ENCODE peak calls at places on chromosomes 5 and 9, in ten cellular contexts. B is uterus; G is right atrium auricular region; O is tibial artery; Q is psoas muscle; H is pancreas; L is adrenal gland; D is H9; J is GM23338; V is CD4-positive, alpha-beta T cell. F is an unnamed sample.

GRCh38 chr5:94731471-94731870 is 113.0 kb downstream of the SLF1 start:
- DNase-seq in L (no peak), O (no peak), B (no peak), J (no peak), H (no peak), Q (no peak), G (no peak), V (no peak), D (no peak), F (no peak)

GRCh38 chr5:171207256-171207866 is 101.7 kb upstream of the TLX3 start:
- DNase-seq in G (no peak), D (no peak), H (peak; percentile 9), V (no peak), Q (no peak), L (no peak), J (peak; percentile 80), B (no peak), O (no peak), F (no peak)

GRCh38 chr9:121529237-121529987 is 29.8 kb upstream of the GGTA1 start:
- DNase-seq in Q (peak; percentile 95), V (no peak), D (no peak), O (peak; percentile 97), B (peak; percentile 91), H (peak; percentile 71), G (peak; percentile 97), L (peak; percentile 97), J (no peak), F (peak; percentile 92)

GRCh38 chr5:373710-374602 is 52.4 kb downstream of the AHRR start:
- DNase-seq in V (no peak), B (peak; percentile 5), L (peak; percentile 33), Q (peak; percentile 44), H (peak; percentile 2), O (peak; percentile 63), D (peak; percentile 32), J (peak; percentile 52), G (peak; percentile 46), F (peak; percentile 59)

GRCh38 chr9:77827104-77827784 is 179.1 kb upstream of the GNA14 start:
- DNase-seq in H (no peak), J (no peak), Q (no peak), G (no peak), D (no peak), B (no peak), L (no peak), O (no peak), V (no peak), F (no peak)

GRCh38 chr9:130036099-130036498 is 6.9 kb downstream of the FNBP1 start:
- DNase-seq in O (no peak), B (no peak), H (no peak), J (no peak), Q (no peak), L (no peak), G (no peak), D (no peak), V (no peak), F (no peak)

GRCh38 chr5:3124410-3124809 is 372.9 kb upstream of the IRX2 start:
- DNase-seq in L (no peak), B (no peak), V (no peak), Q (no peak), J (no peak), H (no peak), O (no peak), G (peak; percentile 9), D (no peak), F (no peak)

GRCh38 chr9:19637084-19637483 is 151.8 kb downstream of the SLC24A2 start:
- DNase-seq in H (no peak), J (no peak), B (no peak), Q (no peak), O (no peak), G (no peak), V (no peak), L (no peak), D (no peak), F (no peak)

GRCh38 chr5:7916171-7916804 is 47.3 kb downstream of the MTRR start:
- DNase-seq in O (no peak), Q (no peak), V (no peak), H (no peak), D (no peak), L (no peak), B (no peak), J (no peak), G (no peak), F (no peak)

GRCh38 chr5:55226027-55226933 is 835 bp downstream of the MCIDAS start:
- DNase-seq in B (no peak), G (no peak), H (peak; percentile 70), L (no peak), D (peak; percentile 87), Q (no peak), V (peak; percentile 12), O (no peak), J (peak; percentile 91), F (no peak)

GRCh38 chr5:53479656-53480473 is 564 bp upstream of the FST start:
- DNase-seq in D (peak; percentile 57), G (no peak), Q (peak; percentile 66), J (peak; percentile 67), L (peak; percentile 39), B (peak; percentile 56), O (peak; percentile 80), V (no peak), H (peak; percentile 22), F (no peak)

GRCh38 chr5:73764586-73764985 is 138.6 kb downstream of the ARHGEF28 start:
- DNase-seq in J (no peak), D (no peak), B (no peak), H (no peak), V (no peak), Q (no peak), G (no peak), O (no peak), L (no peak), F (no peak)

GRCh38 chr5:147773587-147773986 is 8.9 kb downstream of the JAKMIP2 start:
- DNase-seq in H (no peak), V (no peak), Q (no peak), J (no peak), D (no peak), O (no peak), L (no peak), G (no peak), B (no peak), F (no peak)

GRCh38 chr5:36285837-36286615 is 15.7 kb downstream of the RANBP3L start:
- DNase-seq in B (no peak), G (no peak), D (no peak), H (no peak), V (no peak), O (no peak), J (no peak), Q (no peak), L (no peak), F (no peak)

GRCh38 chr5:73902327-73903051 is 276.5 kb downstream of the ARHGEF28 start:
- DNase-seq in B (no peak), G (no peak), O (no peak), J (peak; percentile 67), L (no peak), V (no peak), Q (no peak), D (no peak), H (no peak), F (no peak)

GRCh38 chr5:72063219-72063819 is 44.0 kb upstream of the MAP1B start:
- DNase-seq in B (no peak), Q (no peak), D (peak; percentile 47), V (no peak), J (peak; percentile 79), G (no peak), H (no peak), O (no peak), L (no peak), F (no peak)

GRCh38 chr5:138068742-138069375 is 15.0 kb upstream of the WNT8A start:
- DNase-seq in G (peak; percentile 80), B (peak; percentile 48), D (peak; percentile 77), L (peak; percentile 86), V (peak; percentile 64), J (peak; percentile 86), O (peak; percentile 80), Q (peak; percentile 65), H (peak; percentile 87), F (peak; percentile 78)

GRCh38 chr5:138064526-138064925 is 19.3 kb upstream of the WNT8A start:
- DNase-seq in L (no peak), G (no peak), V (no peak), O (no peak), Q (no peak), D (no peak), B (no peak), J (no peak), H (no peak), F (no peak)

DNA sequence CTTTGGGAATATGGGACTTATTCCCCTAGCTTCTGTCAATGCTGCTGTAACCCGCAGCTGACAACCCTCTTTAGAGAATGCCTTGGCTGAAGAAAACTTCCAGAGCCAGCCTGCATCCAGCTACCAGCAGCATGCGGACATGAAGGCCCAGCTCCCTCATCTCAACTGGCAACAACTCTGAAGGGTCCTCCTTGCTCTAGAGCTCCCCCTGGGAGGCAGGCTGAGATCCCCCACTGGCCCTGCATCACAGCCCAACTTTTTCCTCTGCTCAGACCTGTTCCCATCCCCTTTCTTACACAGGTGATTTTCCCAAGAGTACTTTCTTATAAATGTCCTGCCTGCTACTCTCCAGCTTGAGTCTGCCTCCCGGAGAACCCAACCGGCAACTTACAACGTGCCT is 18.7 kb upstream of the WNT8A start:
- DNase-seq in G (no peak), O (no peak), B (no peak), L (no peak), H (no peak), J (peak; percentile 77), V (no peak), D (peak; percentile 67), Q (no peak), F (no peak)
- TF ChIP-seq CTCF in G (no peak), O (no peak), B (no peak), L (no peak), H (no peak), J (peak; percentile 59), V (no peak), D (peak; percentile 72), Q (peak; percentile 15), F (no peak)

GRCh38 chr9:98037362-98037761 is 19.2 kb upstream of the NANS start:
- DNase-seq in Q (peak; percentile 38), B (peak; percentile 43), G (no peak), D (no peak), L (peak; percentile 52), H (no peak), V (no peak), O (no peak), J (no peak), F (no peak)
- H3K27ac ChIP-seq in Q (peak overlapping the region; percentile 87), B (no peak overlapping the region), G (peak overlapping the region; percentile 23), D (no peak overlapping the region), L (no peak overlapping the region), H (no peak overlapping the region), V (no peak overlapping the region), O (peak overlapping the region; percentile 26), J (no peak overlapping the region), F (no peak overlapping the region)

DNA sequence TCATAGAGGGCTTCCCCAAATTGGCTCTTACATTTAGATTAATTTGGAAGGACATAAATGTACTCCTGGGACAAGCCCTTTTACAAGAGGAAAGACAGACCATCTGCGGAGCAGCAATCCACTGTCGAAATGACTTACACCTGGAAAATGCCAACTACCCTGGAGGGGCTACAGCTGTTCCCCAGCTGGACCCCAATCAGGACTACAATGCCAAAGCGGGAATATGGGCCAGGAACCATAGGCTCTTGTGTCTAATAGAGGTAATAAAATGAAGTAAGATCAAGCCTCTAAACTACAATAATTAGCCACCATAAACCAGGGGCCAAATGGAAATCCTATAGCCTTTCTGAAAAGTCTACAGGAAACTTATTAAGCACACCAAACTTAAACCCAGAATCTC is 581.3 kb downstream of the PDE4D start:
- DNase-seq in B (no peak), L (no peak), V (no peak), D (no peak), G (no peak), H (no peak), O (no peak), Q (no peak), J (no peak), F (no peak)
- TF ChIP-seq CTCF in B (no peak), L (no peak), V (no peak), D (no peak), G (no peak), H (no peak), O (no peak), Q (no peak), J (no peak), F (no peak)

GRCh38 chr9:131618071-131618479 is 72.8 kb downstream of the PRRT1B start:
- DNase-seq in L (peak; percentile 59), H (peak; percentile 70), G (peak; percentile 78), D (no peak), J (no peak), B (peak; percentile 45), O (no peak), Q (peak; percentile 47), V (no peak), F (no peak)
- H3K27ac ChIP-seq in L (no peak overlapping the region), H (no peak overlapping the region), G (no peak overlapping the region), D (no peak overlapping the region), J (no peak overlapping the region), B (no peak overlapping the region), O (no peak overlapping the region), Q (peak overlapping the region; percentile 56), V (no peak overlapping the region), F (no peak overlapping the region)